ENCODE peak calls at places on chromosome 21, in eight cellular contexts. One of them, this sample, is unnamed.

GRCh38 chr21:27363719-27364479 is 397.0 kb upstream of the ADAMTS5 start:
- DNase-seq in Peyer's patch: no peak
- DNase-seq in LNCaP clone FGC: no peak
- DNase-seq in naive thymus-derived CD4-positive, alpha-beta T cell: no peak
- DNase-seq in RWPE1: no peak
- DNase-seq in NB4: no peak
- DNase-seq in H54: no peak
- DNase-seq in cardiac fibroblast: no peak
- DNase-seq in this sample: no peak

GRCh38 chr21:37198989-37199924 is 67.9 kb downstream of the VPS26C start:
- DNase-seq in Peyer's patch: no peak
- DNase-seq in LNCaP clone FGC: no peak
- DNase-seq in naive thymus-derived CD4-positive, alpha-beta T cell: no peak
- DNase-seq in RWPE1: peak; percentile 41
- DNase-seq in NB4: no peak
- DNase-seq in H54: peak; percentile 82
- DNase-seq in cardiac fibroblast: peak; percentile 66
- DNase-seq in this sample: peak; percentile 61

GRCh38 chr21:15557925-15558324 is 171.9 kb upstream of the USP25 start:
- DNase-seq in Peyer's patch: no peak
- DNase-seq in LNCaP clone FGC: peak; percentile 57
- DNase-seq in naive thymus-derived CD4-positive, alpha-beta T cell: no peak
- DNase-seq in RWPE1: no peak
- DNase-seq in NB4: peak; percentile 56
- DNase-seq in H54: no peak
- DNase-seq in cardiac fibroblast: no peak
- DNase-seq in this sample: no peak

GRCh38 chr21:32256873-32257620 is 21.8 kb downstream of the MIS18A start:
- DNase-seq in Peyer's patch: no peak
- DNase-seq in LNCaP clone FGC: no peak
- DNase-seq in naive thymus-derived CD4-positive, alpha-beta T cell: no peak
- DNase-seq in RWPE1: peak; percentile 67
- DNase-seq in NB4: no peak
- DNase-seq in H54: peak; percentile 81
- DNase-seq in cardiac fibroblast: peak; percentile 89
- DNase-seq in this sample: peak; percentile 93

GRCh38 chr21:44299085-44299457 is 782 bp upstream of the PFKL start:
- DNase-seq in Peyer's patch: no peak
- DNase-seq in LNCaP clone FGC: no peak
- DNase-seq in naive thymus-derived CD4-positive, alpha-beta T cell: peak; percentile 49
- DNase-seq in RWPE1: no peak
- DNase-seq in NB4: no peak
- DNase-seq in H54: no peak
- DNase-seq in cardiac fibroblast: peak; percentile 25
- DNase-seq in this sample: peak; percentile 54

GRCh38 chr21:28865488-28866186 is 127.0 kb downstream of the LTN1 start:
- DNase-seq in Peyer's patch: no peak
- DNase-seq in LNCaP clone FGC: no peak
- DNase-seq in naive thymus-derived CD4-positive, alpha-beta T cell: no peak
- DNase-seq in RWPE1: no peak
- DNase-seq in NB4: no peak
- DNase-seq in H54: no peak
- DNase-seq in cardiac fibroblast: peak; percentile 6
- DNase-seq in this sample: no peak

GRCh38 chr21:17949395-17949794 is 130.2 kb upstream of the C21orf91 start:
- DNase-seq in Peyer's patch: no peak
- DNase-seq in LNCaP clone FGC: peak; percentile 52
- DNase-seq in naive thymus-derived CD4-positive, alpha-beta T cell: no peak
- DNase-seq in RWPE1: no peak
- DNase-seq in NB4: no peak
- DNase-seq in H54: no peak
- DNase-seq in cardiac fibroblast: no peak
- DNase-seq in this sample: no peak

GRCh38 chr21:35048706-35049617 is at the start of gene RUNX1:
- DNase-seq in Peyer's patch: peak; percentile 78
- DNase-seq in LNCaP clone FGC: no peak
- DNase-seq in naive thymus-derived CD4-positive, alpha-beta T cell: peak; percentile 87
- DNase-seq in RWPE1: peak; percentile 5
- DNase-seq in NB4: peak; percentile 98
- DNase-seq in H54: peak; percentile 63
- DNase-seq in cardiac fibroblast: peak; percentile 80
- DNase-seq in this sample: peak; percentile 78

GRCh38 chr21:43800124-43800523 is 10.7 kb downstream of the RRP1 start:
- DNase-seq in Peyer's patch: no peak
- DNase-seq in LNCaP clone FGC: no peak
- DNase-seq in naive thymus-derived CD4-positive, alpha-beta T cell: no peak
- DNase-seq in RWPE1: no peak
- DNase-seq in NB4: no peak
- DNase-seq in H54: no peak
- DNase-seq in cardiac fibroblast: no peak
- DNase-seq in this sample: no peak

GRCh38 chr21:33238146-33238545 is 8.4 kb downstream of the IFNAR2 start:
- DNase-seq in Peyer's patch: no peak
- DNase-seq in LNCaP clone FGC: no peak
- DNase-seq in naive thymus-derived CD4-positive, alpha-beta T cell: no peak
- DNase-seq in RWPE1: no peak
- DNase-seq in NB4: no peak
- DNase-seq in H54: no peak
- DNase-seq in cardiac fibroblast: no peak
- DNase-seq in this sample: no peak

GRCh38 chr21:36166705-36167104 is 10.1 kb downstream of the DOP1B start:
- DNase-seq in Peyer's patch: no peak
- DNase-seq in LNCaP clone FGC: no peak
- DNase-seq in naive thymus-derived CD4-positive, alpha-beta T cell: no peak
- DNase-seq in RWPE1: no peak
- DNase-seq in NB4: peak; percentile 46
- DNase-seq in H54: no peak
- DNase-seq in cardiac fibroblast: no peak
- DNase-seq in this sample: no peak

GRCh38 chr21:36388835-36389234 is 3.6 kb downstream of the CHAF1B start:
- DNase-seq in Peyer's patch: no peak
- DNase-seq in LNCaP clone FGC: no peak
- DNase-seq in naive thymus-derived CD4-positive, alpha-beta T cell: no peak
- DNase-seq in RWPE1: peak; percentile 26
- DNase-seq in NB4: no peak
- DNase-seq in H54: no peak
- DNase-seq in cardiac fibroblast: peak; percentile 21
- DNase-seq in this sample: peak; percentile 46

GRCh38 chr21:35824136-35824535 is 236.2 kb downstream of the SETD4 start:
- DNase-seq in Peyer's patch: no peak
- DNase-seq in LNCaP clone FGC: no peak
- DNase-seq in naive thymus-derived CD4-positive, alpha-beta T cell: no peak
- DNase-seq in RWPE1: no peak
- DNase-seq in NB4: no peak
- DNase-seq in H54: no peak
- DNase-seq in cardiac fibroblast: no peak
- DNase-seq in this sample: no peak

GRCh38 chr21:36478941-36479340 is 981 bp downstream of the CLDN14 start:
- DNase-seq in Peyer's patch: no peak
- DNase-seq in LNCaP clone FGC: no peak
- DNase-seq in naive thymus-derived CD4-positive, alpha-beta T cell: no peak
- DNase-seq in RWPE1: no peak
- DNase-seq in NB4: no peak
- DNase-seq in H54: no peak
- DNase-seq in cardiac fibroblast: peak; percentile 43
- DNase-seq in this sample: no peak

GRCh38 chr21:32321480-32321879 is 22.8 kb downstream of the MRAP start:
- DNase-seq in Peyer's patch: no peak
- DNase-seq in LNCaP clone FGC: no peak
- DNase-seq in naive thymus-derived CD4-positive, alpha-beta T cell: no peak
- DNase-seq in RWPE1: no peak
- DNase-seq in NB4: no peak
- DNase-seq in H54: no peak
- DNase-seq in cardiac fibroblast: no peak
- DNase-seq in this sample: no peak

GRCh38 chr21:45506241-45506817 is 35.9 kb downstream of the SLC19A1 start:
- DNase-seq in Peyer's patch: no peak
- DNase-seq in LNCaP clone FGC: no peak
- DNase-seq in naive thymus-derived CD4-positive, alpha-beta T cell: no peak
- DNase-seq in RWPE1: no peak
- DNase-seq in NB4: no peak
- DNase-seq in H54: no peak
- DNase-seq in cardiac fibroblast: no peak
- DNase-seq in this sample: no peak

GRCh38 chr21:36902793-36903192 is 63.7 kb downstream of the HLCS start:
- DNase-seq in Peyer's patch: no peak
- DNase-seq in LNCaP clone FGC: no peak
- DNase-seq in naive thymus-derived CD4-positive, alpha-beta T cell: no peak
- DNase-seq in RWPE1: no peak
- DNase-seq in NB4: no peak
- DNase-seq in H54: no peak
- DNase-seq in cardiac fibroblast: no peak
- DNase-seq in this sample: peak; percentile 11

GRCh38 chr21:34992736-34993135 is 56.4 kb downstream of the RUNX1 start:
- DNase-seq in Peyer's patch: no peak
- DNase-seq in LNCaP clone FGC: no peak
- DNase-seq in naive thymus-derived CD4-positive, alpha-beta T cell: no peak
- DNase-seq in RWPE1: no peak
- DNase-seq in NB4: no peak
- DNase-seq in H54: peak; percentile 24
- DNase-seq in cardiac fibroblast: peak; percentile 31
- DNase-seq in this sample: no peak

GRCh38 chr21:42071146-42071737 is at the start of gene UMODL1:
- DNase-seq in Peyer's patch: no peak
- DNase-seq in LNCaP clone FGC: no peak
- DNase-seq in naive thymus-derived CD4-positive, alpha-beta T cell: no peak
- DNase-seq in RWPE1: no peak
- DNase-seq in NB4: no peak
- DNase-seq in H54: no peak
- DNase-seq in cardiac fibroblast: no peak
- DNase-seq in this sample: no peak